ENCODE peak calls at places on chromosomes 1 and 21, in nine cellular contexts. H is heart left ventricle, P is heart right ventricle, Z is gastrocnemius medialis, N is H1, F is thoracic aorta, G is HepG2, D is tibial artery, E is MM.1S. L is an unnamed sample.

GRCh38 chr1:226054519-226055327 is 7.8 kb upstream of the H3-3A start:
- DNase-seq in H (no peak), P (no peak), Z (no peak), N (no peak), F (no peak), G (no peak), D (no peak), E (no peak), L (no peak)

GRCh38 chr21:46636550-46637289 is 1.2 kb downstream of the PRMT2 start:
- DNase-seq in H (no peak), P (no peak), Z (no peak), N (no peak), F (no peak), G (no peak), D (no peak), E (no peak), L (no peak)

GRCh38 chr1:228272831-228273571 is 65.2 kb downstream of the OBSCN start:
- DNase-seq in H (peak; percentile 29), P (peak; percentile 27), Z (peak; percentile 75), N (peak; percentile 38), F (no peak), G (no peak), D (no peak), E (no peak), L (no peak)

GRCh38 chr1:66624412-66625060 is 90.6 kb downstream of the SGIP1 start:
- DNase-seq in H (no peak), P (no peak), Z (no peak), N (no peak), F (no peak), G (no peak), D (no peak), E (no peak), L (no peak)

GRCh38 chr1:184289825-184290550 is 96.8 kb upstream of the C1orf21 start:
- DNase-seq in H (no peak), P (no peak), Z (no peak), N (no peak), F (no peak), G (no peak), D (no peak), E (no peak), L (no peak)

GRCh38 chr1:220255204-220255603 is 17.0 kb downstream of the RAB3GAP2 start:
- DNase-seq in H (no peak), P (no peak), Z (no peak), N (no peak), F (no peak), G (no peak), D (no peak), E (no peak), L (no peak)

GRCh38 chr21:17428980-17429379 is 83.9 kb upstream of the CXADR start:
- DNase-seq in H (no peak), P (no peak), Z (no peak), N (no peak), F (no peak), G (no peak), D (no peak), E (no peak), L (no peak)

GRCh38 chr1:108897865-108898720 is 21.3 kb downstream of the GPSM2 start:
- DNase-seq in H (no peak), P (no peak), Z (no peak), N (no peak), F (no peak), G (peak; percentile 60), D (no peak), E (peak; percentile 52), L (peak; percentile 70)

GRCh38 chr1:155015527-155016230 is 13.1 kb downstream of the ZBTB7B start:
- DNase-seq in H (no peak), P (no peak), Z (peak; percentile 41), N (no peak), F (no peak), G (no peak), D (no peak), E (no peak), L (no peak)
- H3K36me3 ChIP-seq in H (peaks cover 20% of the 10 kb centered on the region), P (peaks cover 9% of the 10 kb centered on the region), Z (no peaks in the 10 kb centered on the region), N (peaks cover 18% of the 10 kb centered on the region), F (no peaks in the 10 kb centered on the region), G (peaks cover 27% of the 10 kb centered on the region), D (peaks cover 43% of the 10 kb centered on the region), E (no peaks in the 10 kb centered on the region), L (peaks cover 18% of the 10 kb centered on the region)

GRCh38 chr1:93178418-93178817 is 1.8 kb downstream of the TMED5 start:
- DNase-seq in H (no peak), P (no peak), Z (no peak), N (no peak), F (no peak), G (peak; percentile 43), D (no peak), E (no peak), L (no peak)
- H3K27ac ChIP-seq in H (no peak overlapping the region), P (no peak overlapping the region), Z (peak overlapping the region; percentile 100), N (no peak overlapping the region), F (no peak overlapping the region), G (peak overlapping the region; percentile 95), D (no peak overlapping the region), E (no peak overlapping the region), L (no peak overlapping the region)

DNA sequence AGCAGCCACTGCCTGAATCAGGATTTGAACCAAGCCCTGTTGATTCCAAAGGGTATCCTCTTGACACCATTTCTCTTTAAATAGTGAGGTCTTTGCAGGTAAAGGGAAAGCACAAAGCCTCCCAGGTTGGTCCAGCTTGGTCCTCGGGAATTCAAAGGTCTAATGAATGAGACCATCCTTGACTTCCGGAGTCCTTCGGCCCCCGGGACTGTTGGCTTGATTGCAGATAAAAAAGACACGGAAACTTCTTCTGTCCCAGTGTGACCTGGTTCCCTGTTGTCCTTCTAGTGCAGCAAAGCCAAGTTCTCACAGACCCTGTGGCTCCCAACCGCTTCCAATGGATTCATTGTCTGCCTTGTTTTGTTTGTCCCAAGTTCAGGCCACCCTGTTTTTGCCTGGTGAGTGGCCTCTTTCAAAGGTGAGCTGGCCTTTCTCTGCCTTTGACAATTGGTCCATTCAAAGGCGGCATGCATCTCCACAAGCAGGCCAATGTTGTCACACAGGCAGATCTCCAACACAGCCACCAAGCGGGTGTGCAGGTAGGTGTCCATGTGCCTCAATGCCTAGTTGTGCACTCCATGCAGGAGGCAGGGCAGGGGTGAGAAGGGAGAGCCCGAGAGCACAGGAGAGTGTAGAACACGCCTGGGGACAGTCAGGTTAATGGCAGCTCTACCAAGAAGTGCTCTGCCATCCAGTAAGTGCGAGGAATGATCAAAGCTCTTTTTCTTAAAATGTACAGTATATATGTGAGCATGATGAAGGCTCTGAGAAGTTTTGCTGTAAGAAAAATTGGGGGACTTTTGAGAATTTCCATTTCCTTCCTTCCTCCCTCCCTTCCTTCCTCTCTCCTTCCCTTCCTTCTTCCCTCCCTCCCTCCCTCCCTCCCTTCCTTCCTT is 82.1 kb upstream of the ZBTB40 start:
- DNase-seq in H (no peak), P (no peak), Z (no peak), N (no peak), F (no peak), G (peak; percentile 82), D (no peak), E (no peak), L (no peak)
- H3K36me3 ChIP-seq in H (no peaks in the 10 kb centered on the region), P (no peaks in the 10 kb centered on the region), Z (no peaks in the 10 kb centered on the region), N (no peaks in the 10 kb centered on the region), F (no peaks in the 10 kb centered on the region), G (no peaks in the 10 kb centered on the region), D (no peaks in the 10 kb centered on the region), E (no peaks in the 10 kb centered on the region), L (no peaks in the 10 kb centered on the region)

GRCh38 chr1:80066060-80066459 is 1059.5 kb upstream of the ADGRL4 start:
- DNase-seq in H (no peak), P (no peak), Z (no peak), N (no peak), F (no peak), G (no peak), D (no peak), E (no peak), L (no peak)
- H3K27ac ChIP-seq in H (no peak overlapping the region), P (no peak overlapping the region), Z (no peak overlapping the region), N (no peak overlapping the region), F (no peak overlapping the region), G (no peak overlapping the region), D (no peak overlapping the region), E (no peak overlapping the region), L (no peak overlapping the region)

DNA sequence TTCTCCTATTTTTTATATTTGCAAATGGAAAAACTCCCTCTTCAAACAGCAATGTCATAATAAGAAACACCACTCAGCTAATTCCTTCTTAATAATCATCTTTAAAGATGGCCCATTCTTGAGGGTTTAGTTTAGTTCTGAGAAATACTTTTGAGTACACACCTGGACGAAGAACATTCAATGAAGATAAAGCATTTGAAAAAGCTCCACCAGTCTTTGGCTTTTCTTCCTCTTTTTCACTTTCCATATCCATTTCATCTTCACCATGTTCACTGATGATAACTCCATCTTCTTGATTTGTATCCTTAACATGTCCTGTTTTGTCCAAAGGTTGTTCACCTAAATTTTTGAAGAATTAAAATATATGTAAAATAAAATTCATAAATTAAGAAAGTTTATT is 7.4 kb downstream of the PAXBP1 start:
- DNase-seq in H (no peak), P (no peak), Z (no peak), N (no peak), F (no peak), G (no peak), D (no peak), E (no peak), L (no peak)
- H3K36me3 ChIP-seq in H (peaks cover 87% of the 10 kb centered on the region), P (peaks cover 21% of the 10 kb centered on the region), Z (no peaks in the 10 kb centered on the region), N (peaks cover 69% of the 10 kb centered on the region), F (peaks cover 23% of the 10 kb centered on the region), G (peaks cover 67% of the 10 kb centered on the region), D (peaks cover 57% of the 10 kb centered on the region), E (peaks cover 35% of the 10 kb centered on the region), L (peaks cover 63% of the 10 kb centered on the region)

DNA sequence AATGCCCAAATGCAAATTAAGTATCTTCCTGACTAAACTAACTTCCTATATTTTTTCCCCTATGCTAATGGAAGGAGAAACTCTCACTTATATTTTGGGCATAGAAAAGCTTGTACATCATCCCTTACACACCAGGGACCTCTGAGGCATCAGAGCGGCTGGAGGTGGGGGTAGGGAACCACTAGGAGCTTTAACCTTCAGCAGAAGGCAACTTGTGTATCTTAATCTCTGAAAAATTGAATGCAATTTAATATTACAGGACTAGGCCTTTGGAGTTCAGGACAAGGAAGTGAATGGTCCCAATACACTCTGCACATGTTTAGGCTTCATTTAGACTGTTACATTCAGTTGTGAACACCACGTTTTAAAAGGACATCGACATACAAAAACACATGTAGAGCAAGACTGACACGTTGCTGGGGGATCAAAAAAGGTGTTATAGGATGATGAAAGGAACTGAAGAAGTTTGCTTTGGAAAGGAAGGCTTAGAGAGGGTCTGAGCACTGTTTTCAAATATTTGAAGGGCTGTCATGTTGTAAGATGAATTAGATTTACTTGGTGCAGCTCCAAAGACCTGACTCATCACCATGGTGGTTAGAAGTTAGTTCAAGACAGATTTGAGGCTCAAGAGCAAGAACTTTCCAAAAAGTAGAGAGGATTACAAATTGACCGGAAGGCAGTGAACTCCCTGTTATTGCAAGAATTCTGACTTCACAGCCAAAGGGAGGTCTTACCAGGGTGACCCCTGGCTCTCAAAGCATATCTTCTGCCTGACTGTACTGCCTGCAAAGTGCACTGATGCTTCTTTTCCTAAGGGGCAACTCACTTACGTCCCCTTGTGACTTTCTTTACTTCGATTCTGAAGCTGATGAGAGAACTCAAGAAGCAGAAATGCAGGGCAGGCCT is 86.1 kb downstream of the NAV1 start:
- DNase-seq in H (no peak), P (no peak), Z (no peak), N (no peak), F (no peak), G (no peak), D (no peak), E (no peak), L (no peak)
- H3K27ac ChIP-seq in H (peak overlapping the region; percentile 24), P (no peak overlapping the region), Z (no peak overlapping the region), N (no peak overlapping the region), F (peak overlapping the region; percentile 69), G (no peak overlapping the region), D (no peak overlapping the region), E (no peak overlapping the region), L (no peak overlapping the region)